ENCODE peak calls at places on chromosomes 13 and 19, in seven cellular contexts. One of them, this sample, is unnamed. For H3K27me3, the result is how much of the 10 kb centered on the place peaks cover.

GRCh38 chr13:95500136-95500718 is 52.3 kb upstream of the CLDN10 start:
- DNase-seq in K562: no peak
- DNase-seq in brain microvascular endothelial cell: no peak
- DNase-seq in heart right ventricle: no peak
- DNase-seq in PC-9: peak
- DNase-seq in lung: no peak
- DNase-seq in mammary epithelial cell: no peak
- DNase-seq in this sample: no peak

GRCh38 chr13:44739120-44739519 is 163.0 kb upstream of the TSC22D1 start:
- DNase-seq in K562: no peak
- DNase-seq in brain microvascular endothelial cell: no peak
- DNase-seq in heart right ventricle: no peak
- DNase-seq in PC-9: no peak
- DNase-seq in lung: no peak
- DNase-seq in mammary epithelial cell: no peak
- DNase-seq in this sample: no peak

GRCh38 chr19:3890590-3890989 is 10.1 kb downstream of the ATCAY start:
- DNase-seq in K562: no peak
- DNase-seq in brain microvascular endothelial cell: no peak
- DNase-seq in heart right ventricle: no peak
- DNase-seq in PC-9: no peak
- DNase-seq in lung: no peak
- DNase-seq in mammary epithelial cell: no peak
- DNase-seq in this sample: no peak

GRCh38 chr19:20078696-20079095 is 896 bp downstream of the ZNF90 start:
- DNase-seq in K562: no peak
- DNase-seq in brain microvascular endothelial cell: peak
- DNase-seq in heart right ventricle: peak
- DNase-seq in PC-9: no peak
- DNase-seq in lung: peak
- DNase-seq in mammary epithelial cell: peak
- DNase-seq in this sample: peak

GRCh38 chr19:18768997-18769891 is 21.9 kb downstream of the COMP start:
- DNase-seq in K562: no peak
- DNase-seq in brain microvascular endothelial cell: no peak
- DNase-seq in heart right ventricle: no peak
- DNase-seq in PC-9: no peak
- DNase-seq in lung: peak
- DNase-seq in mammary epithelial cell: no peak
- DNase-seq in this sample: no peak

GRCh38 chr13:76636881-76637280 is 249.3 kb downstream of the KCTD12 start:
- DNase-seq in K562: no peak
- DNase-seq in brain microvascular endothelial cell: no peak
- DNase-seq in heart right ventricle: no peak
- DNase-seq in PC-9: no peak
- DNase-seq in lung: no peak
- DNase-seq in mammary epithelial cell: no peak
- DNase-seq in this sample: no peak

GRCh38 chr19:46604781-46605355 is 3.7 kb downstream of the CALM3 start:
- DNase-seq in K562: no peak
- DNase-seq in brain microvascular endothelial cell: no peak
- DNase-seq in heart right ventricle: no peak
- DNase-seq in PC-9: no peak
- DNase-seq in lung: no peak
- DNase-seq in mammary epithelial cell: no peak
- DNase-seq in this sample: no peak

GRCh38 chr13:100029930-100030329 is 48.3 kb downstream of the ZIC2 start:
- DNase-seq in K562: no peak
- DNase-seq in brain microvascular endothelial cell: no peak
- DNase-seq in heart right ventricle: no peak
- DNase-seq in PC-9: no peak
- DNase-seq in lung: no peak
- DNase-seq in mammary epithelial cell: no peak
- DNase-seq in this sample: no peak

GRCh38 chr13:94305934-94306333 is 173.5 kb downstream of the DCT start:
- DNase-seq in K562: no peak
- DNase-seq in brain microvascular endothelial cell: no peak
- DNase-seq in heart right ventricle: no peak
- DNase-seq in PC-9: no peak
- DNase-seq in lung: no peak
- DNase-seq in mammary epithelial cell: no peak
- DNase-seq in this sample: no peak

GRCh38 chr19:51668167-51668566 is 21.5 kb upstream of the SIGLEC14 start:
- DNase-seq in K562: no peak
- DNase-seq in brain microvascular endothelial cell: no peak
- DNase-seq in heart right ventricle: no peak
- DNase-seq in PC-9: no peak
- DNase-seq in lung: no peak
- DNase-seq in mammary epithelial cell: no peak
- DNase-seq in this sample: no peak

GRCh38 chr19:54478677-54479266 is 5.7 kb upstream of the CDC42EP5 start:
- DNase-seq in K562: peak
- DNase-seq in brain microvascular endothelial cell: no peak
- DNase-seq in heart right ventricle: no peak
- DNase-seq in PC-9: peak
- DNase-seq in lung: no peak
- DNase-seq in mammary epithelial cell: peak
- DNase-seq in this sample: no peak

GRCh38 chr19:34295103-34295502 is 40.7 kb downstream of the GARRE1 start:
- DNase-seq in K562: no peak
- DNase-seq in brain microvascular endothelial cell: no peak
- DNase-seq in heart right ventricle: no peak
- DNase-seq in PC-9: no peak
- DNase-seq in lung: no peak
- DNase-seq in mammary epithelial cell: no peak
- DNase-seq in this sample: no peak

GRCh38 chr19:19480688-19481087 is 34.7 kb downstream of the TSSK6 start:
- DNase-seq in K562: no peak
- DNase-seq in brain microvascular endothelial cell: no peak
- DNase-seq in heart right ventricle: no peak
- DNase-seq in PC-9: no peak
- DNase-seq in lung: no peak
- DNase-seq in mammary epithelial cell: no peak
- DNase-seq in this sample: no peak

GRCh38 chr13:59951011-59951410 is 212.7 kb downstream of the DIAPH3 start:
- DNase-seq in K562: no peak
- DNase-seq in brain microvascular endothelial cell: peak
- DNase-seq in heart right ventricle: no peak
- DNase-seq in PC-9: no peak
- DNase-seq in lung: no peak
- DNase-seq in mammary epithelial cell: no peak
- DNase-seq in this sample: no peak

GRCh38 chr19:4635763-4636135 is 3.6 kb upstream of the TNFAIP8L1 start:
- DNase-seq in K562: no peak
- DNase-seq in brain microvascular endothelial cell: no peak
- DNase-seq in heart right ventricle: no peak
- DNase-seq in PC-9: no peak
- DNase-seq in lung: no peak
- DNase-seq in mammary epithelial cell: no peak
- DNase-seq in this sample: no peak

DNA sequence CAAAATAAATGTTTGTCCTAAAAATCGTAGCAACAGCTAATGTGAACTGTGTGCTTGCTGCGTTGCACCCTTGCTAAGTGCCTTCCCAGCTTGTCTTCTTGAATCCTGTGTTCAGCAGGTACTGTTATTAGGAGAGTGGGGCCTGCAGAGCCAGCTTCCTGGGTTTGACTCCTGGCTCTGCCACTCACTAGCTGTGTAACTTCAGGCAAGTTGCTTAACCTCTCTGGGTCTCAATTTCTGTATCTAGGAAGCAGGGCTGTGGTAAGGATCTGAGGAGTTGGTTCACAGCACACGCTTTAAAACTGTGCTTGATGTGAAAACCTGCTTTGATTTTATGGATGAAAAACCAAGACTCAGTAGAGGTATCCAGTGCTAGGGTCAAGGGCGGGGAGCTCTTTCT is 10.0 kb downstream of the NFIX start:
- DNase-seq in K562: no peak
- DNase-seq in brain microvascular endothelial cell: no peak
- DNase-seq in heart right ventricle: no peak
- DNase-seq in PC-9: no peak
- DNase-seq in lung: no peak
- DNase-seq in mammary epithelial cell: no peak
- DNase-seq in this sample: no peak
- H3K27me3 ChIP-seq in K562: under half
- H3K27me3 ChIP-seq in brain microvascular endothelial cell: under half
- H3K27me3 ChIP-seq in heart right ventricle: under half
- H3K27me3 ChIP-seq in PC-9: under half
- H3K27me3 ChIP-seq in lung: under half
- H3K27me3 ChIP-seq in mammary epithelial cell: under half
- H3K27me3 ChIP-seq in this sample: under half

DNA sequence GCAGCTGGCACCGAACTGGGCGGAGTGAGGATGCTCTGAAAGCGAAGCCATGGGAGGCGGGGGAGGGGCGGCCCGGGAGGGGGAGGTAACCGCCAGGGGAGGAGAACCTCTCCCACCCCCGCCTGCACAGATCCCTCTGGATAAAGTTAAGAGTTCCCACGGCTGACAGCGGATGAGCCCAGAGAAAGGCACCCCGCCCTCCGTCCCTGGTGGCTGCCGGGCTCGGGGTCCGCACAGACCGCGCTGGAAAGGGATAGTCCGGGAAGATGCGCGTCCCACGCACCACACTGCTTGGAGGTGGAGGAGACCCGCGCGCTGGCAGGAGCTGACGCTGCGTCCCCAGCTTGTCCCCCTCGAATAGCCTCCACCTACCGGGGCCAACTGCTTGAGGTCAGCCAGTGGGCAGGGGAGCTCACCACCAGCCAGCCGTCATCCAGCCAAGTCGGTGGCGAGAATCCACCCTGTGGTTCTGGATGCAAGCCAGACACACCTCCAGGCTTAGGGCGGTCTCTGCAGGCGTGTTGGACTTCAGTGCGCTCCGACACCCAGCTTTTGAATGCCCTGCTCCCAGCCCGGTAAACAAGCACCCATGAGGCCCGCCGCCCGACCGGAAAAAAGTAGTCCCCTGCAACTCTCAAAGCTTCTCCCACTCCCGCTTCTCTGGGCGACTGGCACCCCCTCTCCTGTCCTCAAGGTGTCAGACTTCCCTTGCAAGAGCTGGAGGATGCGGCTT is at the start of gene TRPC4:
- DNase-seq in K562: peak
- DNase-seq in brain microvascular endothelial cell: peak
- DNase-seq in heart right ventricle: peak
- DNase-seq in PC-9: peak
- DNase-seq in lung: no peak
- DNase-seq in mammary epithelial cell: peak
- DNase-seq in this sample: no peak
- TF ChIP-seq CTCF in K562: peak
- TF ChIP-seq CTCF in brain microvascular endothelial cell: peak
- TF ChIP-seq CTCF in heart right ventricle: peak
- TF ChIP-seq CTCF in PC-9: peak
- TF ChIP-seq CTCF in lung: no peak
- TF ChIP-seq CTCF in mammary epithelial cell: peak
- TF ChIP-seq CTCF in this sample: no peak

GRCh38 chr19:40600086-40600917 is 867 bp upstream of the LTBP4 start:
- DNase-seq in K562: no peak
- DNase-seq in brain microvascular endothelial cell: no peak
- DNase-seq in heart right ventricle: peak
- DNase-seq in PC-9: no peak
- DNase-seq in lung: no peak
- DNase-seq in mammary epithelial cell: no peak
- DNase-seq in this sample: no peak
- H3K4me3 ChIP-seq in K562: no peak
- H3K4me3 ChIP-seq in brain microvascular endothelial cell: no peak
- H3K4me3 ChIP-seq in heart right ventricle: peak
- H3K4me3 ChIP-seq in PC-9: no peak
- H3K4me3 ChIP-seq in lung: no peak
- H3K4me3 ChIP-seq in mammary epithelial cell: no peak
- H3K4me3 ChIP-seq in this sample: no peak

DNA sequence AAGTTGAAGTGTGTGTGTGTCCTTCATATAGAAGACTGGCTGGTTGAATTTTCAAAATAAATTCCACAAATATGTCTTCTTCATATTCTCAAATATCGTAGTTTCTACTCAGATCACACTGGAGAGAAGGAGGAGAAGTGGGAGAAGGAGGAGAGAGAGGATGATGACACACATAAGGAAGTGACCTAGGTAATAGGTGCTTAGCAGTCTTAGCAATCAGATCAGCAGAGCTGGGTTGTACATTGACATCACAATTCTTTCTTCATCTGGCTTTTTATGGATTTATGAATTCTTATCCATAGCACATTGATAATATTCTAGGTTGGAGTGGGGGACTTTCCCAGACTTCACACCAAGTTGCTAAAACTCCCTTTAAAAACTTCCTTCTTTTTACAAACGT is 86.8 kb downstream of the FGF9 start:
- DNase-seq in K562: no peak
- DNase-seq in brain microvascular endothelial cell: no peak
- DNase-seq in heart right ventricle: no peak
- DNase-seq in PC-9: no peak
- DNase-seq in lung: no peak
- DNase-seq in mammary epithelial cell: no peak
- DNase-seq in this sample: no peak
- H3K27me3 ChIP-seq in K562: under half
- H3K27me3 ChIP-seq in brain microvascular endothelial cell: under half
- H3K27me3 ChIP-seq in heart right ventricle: under half
- H3K27me3 ChIP-seq in PC-9: half or more
- H3K27me3 ChIP-seq in lung: under half
- H3K27me3 ChIP-seq in mammary epithelial cell: under half
- H3K27me3 ChIP-seq in this sample: under half

GRCh38 chr19:13526552-13526951 is 20.3 kb upstream of the CACNA1A start:
- DNase-seq in K562: peak
- DNase-seq in brain microvascular endothelial cell: no peak
- DNase-seq in heart right ventricle: no peak
- DNase-seq in PC-9: no peak
- DNase-seq in lung: no peak
- DNase-seq in mammary epithelial cell: peak
- DNase-seq in this sample: no peak
- TF ChIP-seq CTCF in K562: peak
- TF ChIP-seq CTCF in brain microvascular endothelial cell: peak
- TF ChIP-seq CTCF in heart right ventricle: peak
- TF ChIP-seq CTCF in PC-9: peak
- TF ChIP-seq CTCF in lung: no peak
- TF ChIP-seq CTCF in mammary epithelial cell: peak
- TF ChIP-seq CTCF in this sample: no peak